ENCODE peak calls at places on chromosomes 2 and 18, in eight cellular contexts. P is HTR-8/SVneo, S is OCI-LY7, U is SW480, G is HEK293T, H is BJ, A is IMR-90, Z is endothelial cell. O is an unnamed sample.

GRCh38 chr2:13821255-13821880 is 811.1 kb upstream of the LRATD1 start:
- DNase-seq in U (no peak), G (no peak), A (peak), P (peak), S (no peak), H (peak), Z (no peak), O (no peak)

GRCh38 chr2:110993557-110994231 is 127.0 kb upstream of the BCL2L11 start:
- DNase-seq in S (peak), Z (no peak), A (no peak), G (no peak), P (no peak), U (peak), H (no peak), O (no peak)

GRCh38 chr18:58649966-58650816 is 21.1 kb upstream of the MALT1 start:
- DNase-seq in G (no peak), H (no peak), Z (no peak), P (no peak), U (no peak), S (no peak), A (peak), O (no peak)

GRCh38 chr2:84375020-84375419 is 84.1 kb downstream of the SUCLG1 start:
- DNase-seq in S (no peak), U (no peak), H (no peak), P (no peak), Z (no peak), G (no peak), A (no peak), O (no peak)

GRCh38 chr2:28952806-28953190 is 28.3 kb upstream of the TOGARAM2 start:
- DNase-seq in U (peak), Z (no peak), H (no peak), P (no peak), G (no peak), S (peak), A (no peak), O (no peak)

GRCh38 chr18:48027401-48027931 is 97.0 kb upstream of the SMAD2 start:
- DNase-seq in G (no peak), P (no peak), S (no peak), H (no peak), A (no peak), Z (peak), U (no peak), O (no peak)

GRCh38 chr2:24919977-24920812 is at the start of gene ADCY3:
- DNase-seq in S (peak), Z (peak), A (peak), U (peak), H (no peak), G (peak), P (peak), O (no peak)

GRCh38 chr2:230985519-230986231 is 10.2 kb upstream of the SPATA3 start:
- DNase-seq in G (no peak), H (no peak), P (no peak), Z (no peak), U (no peak), S (no peak), A (no peak), O (no peak)

GRCh38 chr2:131042161-131042775 is 51.0 kb downstream of the FAM168B start:
- DNase-seq in U (no peak), G (no peak), H (no peak), S (no peak), P (no peak), A (no peak), Z (no peak), O (no peak)

GRCh38 chr2:231800493-231801091 is 14.3 kb downstream of the COPS7B start:
- DNase-seq in P (no peak), U (no peak), H (no peak), Z (peak), A (peak), S (peak), G (peak), O (no peak)

GRCh38 chr2:64404002-64404731 is 49.8 kb upstream of the LGALSL start:
- DNase-seq in U (no peak), S (no peak), P (no peak), G (no peak), A (peak), H (no peak), Z (peak), O (peak)

GRCh38 chr2:233708942-233709341 is 3.8 kb upstream of the UGT1A5 start:
- DNase-seq in S (no peak), P (no peak), A (no peak), U (no peak), G (no peak), Z (no peak), H (no peak), O (no peak)

GRCh38 chr2:12333293-12333692 is 383.4 kb upstream of the TRIB2 start:
- DNase-seq in S (no peak), G (no peak), A (no peak), P (no peak), Z (no peak), H (no peak), U (no peak), O (no peak)

GRCh38 chr2:236090027-236090382 is 78.2 kb downstream of the GBX2 start:
- DNase-seq in Z (no peak), G (no peak), A (no peak), P (no peak), H (no peak), S (no peak), U (no peak), O (no peak)

GRCh38 chr2:216735086-216735485 is 39.7 kb upstream of the IGFBP5 start:
- DNase-seq in A (peak), S (no peak), U (no peak), H (no peak), G (no peak), P (no peak), Z (no peak), O (no peak)

GRCh38 chr2:175597286-175597685 is 404.8 kb downstream of the LNPK start:
- DNase-seq in U (no peak), G (no peak), A (no peak), H (peak), S (no peak), Z (no peak), P (no peak), O (no peak)

GRCh38 chr2:60553496-60553991 is at the start of gene BCL11A:
- DNase-seq in P (peak), U (peak), H (no peak), Z (peak), S (peak), G (peak), A (peak), O (peak)

GRCh38 chr2:215920244-215921100 is 92.9 kb downstream of the MREG start:
- DNase-seq in G (peak), S (peak), H (peak), P (peak), Z (peak), U (peak), A (peak), O (no peak)

GRCh38 chr2:32895424-32895823 is 51.3 kb upstream of the LTBP1 start:
- DNase-seq in H (no peak), P (no peak), S (no peak), U (no peak), A (no peak), G (no peak), Z (no peak), O (no peak)

GRCh38 chr2:1856922-1857321 is 112.6 kb upstream of the PXDN start:
- DNase-seq in U (no peak), P (no peak), G (no peak), A (peak), S (no peak), H (no peak), Z (no peak), O (no peak)

GRCh38 chr18:25005602-25006375 is 346.2 kb downstream of the ZNF521 start:
- DNase-seq in H (no peak), Z (no peak), S (no peak), P (no peak), U (no peak), A (peak), G (no peak), O (no peak)

GRCh38 chr2:240286596-240286995 is 146.1 kb upstream of the OTOS start:
- DNase-seq in P (no peak), G (no peak), S (no peak), Z (no peak), H (no peak), U (no peak), A (no peak), O (no peak)

GRCh38 chr2:171434671-171434980 is 600 bp downstream of the DCAF17 start:
- DNase-seq in U (peak), H (no peak), Z (no peak), P (no peak), G (no peak), A (no peak), S (no peak), O (no peak)

GRCh38 chr2:111200333-111200879 is 79.7 kb downstream of the BCL2L11 start:
- DNase-seq in U (no peak), A (no peak), S (no peak), P (no peak), G (no peak), H (no peak), Z (no peak), O (no peak)

GRCh38 chr18:3453540-3454364 is 3.8 kb downstream of the TGIF1 start:
- DNase-seq in G (no peak), A (peak), Z (peak), S (peak), U (peak), P (no peak), H (peak), O (no peak)

GRCh38 chr2:143429932-143430331 is 300.7 kb downstream of the ARHGAP15 start:
- DNase-seq in S (no peak), Z (no peak), A (no peak), G (no peak), H (no peak), P (no peak), U (no peak), O (no peak)

GRCh38 chr2:231931481-231931915 is 5.3 kb upstream of the NPPC start:
- DNase-seq in U (no peak), Z (no peak), A (no peak), H (no peak), G (no peak), P (no peak), S (no peak), O (no peak)

GRCh38 chr2:60840880-60841279 is 40.5 kb upstream of the REL start:
- DNase-seq in Z (no peak), U (no peak), S (peak), H (no peak), P (no peak), G (no peak), A (no peak), O (no peak)

GRCh38 chr2:169964740-169965139 is 137.5 kb downstream of the UBR3 start:
- DNase-seq in A (no peak), U (no peak), H (no peak), Z (no peak), G (peak), S (no peak), P (no peak), O (no peak)

GRCh38 chr2:147198651-147199171 is 646.1 kb upstream of the ACVR2A start:
- DNase-seq in S (peak), H (no peak), A (no peak), G (no peak), U (no peak), P (no peak), Z (no peak), O (no peak)

GRCh38 chr2:41498791-41499190 is 549.0 kb upstream of the PKDCC start:
- DNase-seq in S (no peak), A (no peak), U (no peak), H (no peak), Z (no peak), P (no peak), G (no peak), O (no peak)

O was measured in iPS DF 19.7.